ENCODE peak calls at places on chromosomes 13 and 19, in seven cellular contexts. Z is NCI-H2029; L is stimulated activated naive CD4-positive, alpha-beta T cell; X is neural crest cell; U is GM23338; W is activated T-helper 1 cell treated with Interleukin-2 at 50 U/mL for 16 hours; C is GF-D8. Q is an unnamed sample.

GRCh38 chr19:33375760-33376159 is 2.3 kb downstream of the CEBPG start:
- DNase-seq in Z (no peak), L (no peak), X (no peak), U (no peak), W (no peak), C (no peak), Q (no peak)

GRCh38 chr13:48233097-48233885 is at the start of gene ITM2B:
- DNase-seq in Z (peak), L (peak), X (peak), U (peak), W (peak), C (peak), Q (peak)

GRCh38 chr13:94710081-94710809 is 2.1 kb downstream of the SOX21 start:
- DNase-seq in Z (no peak), L (no peak), X (no peak), U (peak), W (no peak), C (no peak), Q (peak)

GRCh38 chr13:79538757-79539156 is 57.8 kb downstream of the NDFIP2 start:
- DNase-seq in Z (no peak), L (no peak), X (no peak), U (no peak), W (no peak), C (no peak), Q (no peak)

GRCh38 chr19:42150353-42150752 is 18.1 kb upstream of the POU2F2 start:
- DNase-seq in Z (no peak), L (no peak), X (no peak), U (no peak), W (no peak), C (no peak), Q (no peak)

GRCh38 chr19:40600086-40600917 is 867 bp upstream of the LTBP4 start:
- DNase-seq in Z (no peak), L (no peak), X (no peak), U (peak), W (no peak), C (no peak), Q (peak)

GRCh38 chr13:60482012-60482411 is 85.0 kb downstream of the TDRD3 start:
- DNase-seq in Z (no peak), L (no peak), X (no peak), U (no peak), W (no peak), C (no peak), Q (no peak)

GRCh38 chr19:35268546-35269424 is at the start of gene USF2:
- DNase-seq in Z (peak), L (peak), X (peak), U (peak), W (peak), C (peak), Q (peak)

GRCh38 chr13:29573190-29573589 is 22.3 kb downstream of the SLC7A1 start:
- DNase-seq in Z (peak), L (no peak), X (no peak), U (no peak), W (no peak), C (peak), Q (no peak)

GRCh38 chr13:20402881-20403280 is 122.8 kb downstream of the CRYL1 start:
- DNase-seq in Z (no peak), L (no peak), X (no peak), U (no peak), W (no peak), C (no peak), Q (no peak)

GRCh38 chr19:38901683-38902082 is 1.9 kb downstream of the NFKBIB start:
- DNase-seq in Z (no peak), L (no peak), X (no peak), U (no peak), W (no peak), C (no peak), Q (no peak)

GRCh38 chr19:53703361-53703760 is 71.6 kb downstream of the DPRX start:
- DNase-seq in Z (no peak), L (no peak), X (no peak), U (no peak), W (no peak), C (no peak), Q (no peak)

GRCh38 chr13:97018029-97018819 is 23.9 kb upstream of the OXGR1 start:
- DNase-seq in Z (no peak), L (no peak), X (peak), U (peak), W (no peak), C (no peak), Q (no peak)

GRCh38 chr13:79782541-79783216 is 301.7 kb downstream of the NDFIP2 start:
- DNase-seq in Z (peak), L (no peak), X (peak), U (peak), W (no peak), C (no peak), Q (peak)

GRCh38 chr13:79796116-79796515 is 315.2 kb downstream of the NDFIP2 start:
- DNase-seq in Z (no peak), L (no peak), X (no peak), U (no peak), W (no peak), C (no peak), Q (no peak)

GRCh38 chr19:28401739-28402138 is 811.2 kb downstream of the UQCRFS1 start:
- DNase-seq in Z (no peak), L (no peak), X (no peak), U (no peak), W (no peak), C (no peak), Q (no peak)

GRCh38 chr19:2809387-2810140 is 10.1 kb upstream of the ZNF554 start:
- DNase-seq in Z (no peak), L (no peak), X (no peak), U (no peak), W (no peak), C (no peak), Q (no peak)

GRCh38 chr19:16373539-16373938 is 48.9 kb downstream of the KLF2 start:
- DNase-seq in Z (no peak), L (no peak), X (no peak), U (no peak), W (no peak), C (no peak), Q (no peak)

GRCh38 chr13:47085346-47085745 is 188.5 kb upstream of the HTR2A start:
- DNase-seq in Z (no peak), L (no peak), X (no peak), U (no peak), W (no peak), C (no peak), Q (no peak)

GRCh38 chr13:100796463-100796862 is 121.9 kb upstream of the TMTC4 start:
- DNase-seq in Z (no peak), L (no peak), X (no peak), U (no peak), W (no peak), C (no peak), Q (no peak)

GRCh38 chr13:39875583-39875982 is 220.1 kb downstream of the COG6 start:
- DNase-seq in Z (no peak), L (no peak), X (no peak), U (no peak), W (no peak), C (no peak), Q (no peak)

GRCh38 chr13:21304256-21304655 is 127.8 kb downstream of the MRPL57 start:
- DNase-seq in Z (no peak), L (no peak), X (no peak), U (no peak), W (no peak), C (no peak), Q (no peak)